ENCODE peak calls at places on chromosomes 7 and 10, in five cellular contexts. R, B, M, Z and P are unnamed samples.

GRCh38 chr7:1555813-1556540 is at the start of gene TMEM184A:
- DNase-seq in R (no peak), B (peak), M (peak), Z (no peak), P (no peak)

GRCh38 chr7:11196143-11196542 is 222.5 kb downstream of the PHF14 start:
- DNase-seq in R (no peak), B (no peak), M (no peak), Z (no peak), P (no peak)

GRCh38 chr10:21015838-21016237 is 118.7 kb upstream of the NEBL start:
- DNase-seq in R (no peak), B (no peak), M (no peak), Z (no peak), P (no peak)

GRCh38 chr7:106565428-106565827 is 95.5 kb downstream of the CCDC71L start:
- DNase-seq in R (no peak), B (no peak), M (no peak), Z (no peak), P (no peak)

GRCh38 chr7:157386979-157387800 is 50.4 kb downstream of the DNAJB6 start:
- DNase-seq in R (peak), B (peak), M (peak), Z (peak), P (no peak)

GRCh38 chr10:80158126-80158525 is 25.6 kb downstream of the PLAC9 start:
- DNase-seq in R (no peak), B (no peak), M (no peak), Z (no peak), P (no peak)

GRCh38 chr10:122310311-122311050 is 39.4 kb downstream of the BTBD16 start:
- DNase-seq in R (no peak), B (no peak), M (no peak), Z (no peak), P (no peak)

GRCh38 chr10:132637477-132638129 is 100.0 kb downstream of the INPP5A start:
- DNase-seq in R (no peak), B (no peak), M (peak), Z (peak), P (peak)

GRCh38 chr10:124064676-124065075 is 28.7 kb downstream of the CHST15 start:
- DNase-seq in R (no peak), B (no peak), M (no peak), Z (no peak), P (no peak)

GRCh38 chr7:778968-779451 is 51.9 kb upstream of the PRKAR1B start:
- DNase-seq in R (no peak), B (peak), M (no peak), Z (no peak), P (no peak)

GRCh38 chr10:19168584-19168983 is 120.0 kb downstream of the MALRD1 start:
- DNase-seq in R (no peak), B (no peak), M (no peak), Z (peak), P (no peak)

GRCh38 chr10:70296406-70296899 is 12.6 kb upstream of the NPFFR1 start:
- DNase-seq in R (no peak), B (peak), M (peak), Z (no peak), P (peak)

GRCh38 chr10:79068203-79068561 is 584 bp upstream of the ZMIZ1 start:
- DNase-seq in R (no peak), B (no peak), M (no peak), Z (peak), P (no peak)

GRCh38 chr10:73926152-73926764 is 15.3 kb downstream of the PLAU start:
- DNase-seq in R (no peak), B (no peak), M (no peak), Z (no peak), P (no peak)

GRCh38 chr10:96321822-96322221 is 17.6 kb downstream of the DNTT start:
- DNase-seq in R (no peak), B (no peak), M (no peak), Z (no peak), P (no peak)

GRCh38 chr10:24008164-24009066 is 200.5 kb upstream of the KIAA1217 start:
- DNase-seq in R (no peak), B (no peak), M (no peak), Z (peak), P (peak)

GRCh38 chr10:10551595-10551994 is 466.1 kb upstream of the CELF2 start:
- DNase-seq in R (no peak), B (no peak), M (no peak), Z (no peak), P (no peak)

GRCh38 chr10:99952799-99953198 is 56.9 kb downstream of the DNMBP start:
- DNase-seq in R (no peak), B (no peak), M (no peak), Z (no peak), P (no peak)

GRCh38 chr10:72058989-72059842 is 29.1 kb downstream of the SPOCK2 start:
- DNase-seq in R (no peak), B (no peak), M (no peak), Z (no peak), P (no peak)

GRCh38 chr7:120858299-120858636 is 324 bp upstream of the TSPAN12 start:
- DNase-seq in R (no peak), B (no peak), M (no peak), Z (no peak), P (no peak)

GRCh38 chr7:120856621-120857352 is 1.2 kb downstream of the TSPAN12 start:
- DNase-seq in R (no peak), B (peak), M (no peak), Z (peak), P (no peak)

GRCh38 chr7:120852700-120853099 is 5.2 kb downstream of the TSPAN12 start:
- DNase-seq in R (no peak), B (no peak), M (no peak), Z (no peak), P (no peak)

GRCh38 chr7:120857558-120858298 is at the start of gene TSPAN12:
- DNase-seq in R (no peak), B (peak), M (peak), Z (peak), P (no peak)

DNA sequence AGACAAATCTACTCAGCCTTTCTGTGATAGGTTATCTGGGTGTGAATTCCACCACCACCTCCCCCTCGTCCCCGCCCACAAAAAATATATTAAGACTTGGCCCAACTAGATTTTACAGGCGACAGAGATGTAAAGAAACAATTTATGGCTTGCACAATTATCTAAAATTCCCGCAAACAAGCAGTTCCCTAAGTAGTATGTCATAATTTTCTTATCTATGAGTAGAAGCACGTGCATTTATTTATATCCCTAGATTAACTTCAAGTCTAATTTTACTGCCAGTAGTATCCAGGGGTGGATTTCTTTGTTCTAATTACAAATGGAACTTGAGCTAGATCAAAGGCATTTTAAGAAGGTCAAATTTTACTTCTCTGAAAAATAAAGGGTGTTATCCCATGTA is 1.7 kb downstream of the TSPAN12 start:
- DNase-seq in R (no peak), B (no peak), M (no peak), Z (no peak), P (no peak)
- H3K27ac ChIP-seq in R (no peak), B (no peak), M (no peak), Z (no peak), P (no peak)

DNA sequence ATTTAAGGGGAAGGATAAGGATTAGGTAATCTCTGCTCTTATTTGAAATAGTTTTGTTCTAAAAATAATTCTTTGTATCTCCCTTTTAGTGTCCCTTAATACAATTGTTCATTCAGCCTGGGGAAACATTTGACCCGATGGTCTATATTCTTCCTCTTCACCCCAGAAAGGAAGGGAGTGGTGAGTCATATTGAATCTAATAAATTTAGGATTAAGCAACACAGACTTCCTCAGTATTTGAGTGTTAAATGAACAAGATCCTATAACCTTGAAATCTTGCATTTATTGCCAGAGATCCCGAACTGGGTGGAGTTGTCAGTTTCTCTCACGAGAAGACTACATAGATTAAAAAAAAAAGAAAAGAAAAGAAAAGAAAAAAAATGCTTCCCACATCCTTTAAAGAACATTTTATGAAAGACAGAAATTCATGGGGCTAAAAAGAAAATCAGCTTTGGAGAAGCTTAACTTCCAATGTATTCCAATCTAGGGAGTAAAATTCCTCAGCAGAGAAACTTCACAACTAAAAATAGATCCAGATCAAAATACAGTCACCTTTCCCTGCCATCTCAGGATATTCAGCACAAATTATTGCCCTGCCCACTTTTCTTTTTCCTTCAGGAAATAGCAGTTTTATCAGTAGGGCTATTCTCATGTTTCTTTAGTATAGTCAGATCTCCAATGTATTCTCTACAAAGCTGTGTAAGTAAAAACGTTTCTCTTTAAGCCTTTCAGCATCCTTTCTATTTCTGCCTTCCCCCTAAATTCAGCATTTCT is 82.2 kb downstream of the SEMA3D start:
- DNase-seq in R (no peak), B (no peak), M (no peak), Z (no peak), P (no peak)
- H3K27ac ChIP-seq in R (peak), B (no peak), M (no peak), Z (no peak), P (peak)

GRCh38 chr10:113854757-113855626 is 531 bp downstream of the NHLRC2 start:
- DNase-seq in R (no peak), B (peak), M (no peak), Z (no peak), P (no peak)

GRCh38 chr10:113856563-113856962 is 2.1 kb downstream of the NHLRC2 start:
- DNase-seq in R (no peak), B (no peak), M (no peak), Z (no peak), P (no peak)

GRCh38 chr10:113858541-113858940 is 4.1 kb downstream of the NHLRC2 start:
- DNase-seq in R (no peak), B (no peak), M (no peak), Z (no peak), P (no peak)

GRCh38 chr10:113859261-113859660 is 4.8 kb downstream of the NHLRC2 start:
- DNase-seq in R (no peak), B (no peak), M (no peak), Z (no peak), P (no peak)

GRCh38 chr10:113857210-113857609 is 2.7 kb downstream of the NHLRC2 start:
- DNase-seq in R (no peak), B (no peak), M (no peak), Z (no peak), P (no peak)
- H3K27ac ChIP-seq in R (no peak), B (no peak), M (no peak), Z (no peak), P (no peak)

GRCh38 chr7:2713978-2714377 is 26.0 kb downstream of the AMZ1 start:
- DNase-seq in R (no peak), B (no peak), M (no peak), Z (no peak), P (no peak)
- H3K27ac ChIP-seq in R (no peak), B (no peak), M (no peak), Z (no peak), P (no peak)

GRCh38 chr7:22589641-22590141 is 89.7 kb upstream of the STEAP1B start:
- DNase-seq in R (no peak), B (peak), M (peak), Z (peak), P (no peak)
- H3K27ac ChIP-seq in R (no peak), B (peak), M (peak), Z (peak), P (no peak)